ENCODE peak calls at places on chromosome 18, in six cellular contexts. S is activated CD4-positive, alpha-beta T cell treated with anti-CD3 and anti-CD28 coated beads, Interleukin-2, amount 50 U/mL, for 1 hour; A is fibroblast of mammary gland; F is stimulated activated effector memory CD8-positive, alpha-beta T cell treated with anti-CD3 and anti-CD28 coated beads, Interleukin-12 subunit alpha, Interleukin-12 subunit beta, amount 100 ng/mL, for 72 hours; W is kidney epithelial cell; B is T-helper 1 cell. T is an unnamed sample.

GRCh38 chr18:31983020-31983419 is 35.6 kb upstream of the RNF125 start:
- DNase-seq in A (no peak), F (no peak), B (no peak), S (no peak), W (no peak), T (no peak)

GRCh38 chr18:59988098-59988706 is 88.4 kb downstream of the PMAIP1 start:
- DNase-seq in F (no peak), S (peak), B (peak), A (peak), W (no peak), T (peak)

GRCh38 chr18:13463526-13463925 is 245.0 kb downstream of the LDLRAD4 start:
- DNase-seq in A (no peak), F (no peak), W (no peak), S (no peak), B (no peak), T (no peak)

GRCh38 chr18:2417861-2418610 is 153.3 kb downstream of the METTL4 start:
- DNase-seq in F (no peak), S (no peak), B (no peak), A (peak), W (no peak), T (no peak)

GRCh38 chr18:45916302-45916701 is 50.8 kb downstream of the EPG5 start:
- DNase-seq in F (no peak), S (no peak), W (no peak), A (no peak), B (no peak), T (no peak)

GRCh38 chr18:32956591-32957310 is 183.9 kb upstream of the KLHL14 start:
- DNase-seq in B (no peak), A (peak), S (no peak), W (no peak), F (no peak), T (peak)

GRCh38 chr18:49561377-49562193 is at the start of gene LIPG:
- DNase-seq in B (no peak), S (peak), A (peak), W (peak), F (peak), T (peak)

GRCh38 chr18:67421666-67422065 is 94.9 kb downstream of the DSEL start:
- DNase-seq in S (no peak), W (no peak), A (no peak), F (no peak), B (no peak), T (peak)

GRCh38 chr18:47247833-47248609 is 3.4 kb downstream of the SKOR2 start:
- DNase-seq in F (no peak), S (no peak), B (no peak), W (no peak), A (no peak), T (no peak)

GRCh38 chr18:24491882-24492281 is 31.4 kb downstream of the HRH4 start:
- DNase-seq in S (no peak), A (no peak), W (no peak), F (peak), B (no peak), T (no peak)

GRCh38 chr18:68056936-68057335 is 540.4 kb upstream of the DSEL start:
- DNase-seq in B (no peak), F (no peak), W (no peak), S (no peak), A (no peak), T (peak)

GRCh38 chr18:54416459-54416858 is 58.8 kb downstream of the C18orf54 start:
- DNase-seq in B (no peak), A (peak), W (no peak), F (no peak), S (no peak), T (peak)

GRCh38 chr18:68781224-68781623 is 16.7 kb upstream of the CCDC102B start:
- DNase-seq in F (no peak), A (no peak), S (no peak), W (no peak), B (no peak), T (no peak)

GRCh38 chr18:5295231-5295920 is at the start of gene ZBTB14:
- DNase-seq in B (peak), W (no peak), S (peak), A (peak), F (peak), T (peak)

GRCh38 chr18:58263733-58264469 is 219.9 kb downstream of the NEDD4L start:
- DNase-seq in A (peak), W (no peak), S (no peak), B (no peak), F (no peak), T (no peak)

GRCh38 chr18:79983793-79984192 is 4.6 kb downstream of the TXNL4A start:
- DNase-seq in S (no peak), B (no peak), W (no peak), F (no peak), A (no peak), T (no peak)

GRCh38 chr18:28086530-28087172 is 90.3 kb downstream of the CDH2 start:
- DNase-seq in S (no peak), W (no peak), F (no peak), B (no peak), A (peak), T (peak)

GRCh38 chr18:47574966-47575365 is 323.5 kb upstream of the SKOR2 start:
- DNase-seq in S (no peak), F (no peak), A (no peak), B (no peak), W (no peak), T (no peak)

GRCh38 chr18:10164241-10165160 is 250.7 kb downstream of the VAPA start:
- DNase-seq in A (no peak), S (no peak), W (no peak), B (no peak), F (no peak), T (no peak)

GRCh38 chr18:27263369-27263768 is 78.3 kb upstream of the CHST9 start:
- DNase-seq in A (no peak), S (no peak), W (no peak), B (no peak), F (no peak), T (no peak)

GRCh38 chr18:13500891-13501887 is 225.2 kb downstream of the FAM210A start:
- DNase-seq in S (no peak), A (peak), F (no peak), W (peak), B (no peak), T (peak)

GRCh38 chr18:63016270-63016669 is 300.9 kb downstream of the PHLPP1 start:
- DNase-seq in S (peak), F (no peak), A (peak), B (peak), W (peak), T (peak)

GRCh38 chr18:43525149-43525548 is 247.9 kb upstream of the SYT4 start:
- DNase-seq in A (no peak), W (no peak), B (no peak), S (no peak), F (no peak), T (no peak)

GRCh38 chr18:75130591-75131274 is 78.2 kb downstream of the PTGR3 start:
- DNase-seq in F (no peak), B (no peak), S (no peak), A (peak), W (no peak), T (peak)

GRCh38 chr18:23828426-23828825 is 139.2 kb downstream of the LAMA3 start:
- DNase-seq in A (peak), F (no peak), B (peak), S (peak), W (peak), T (peak)

GRCh38 chr18:50875966-50876536 is 2.9 kb upstream of the ME2 start:
- DNase-seq in B (no peak), S (no peak), A (no peak), W (no peak), F (no peak), T (no peak)

GRCh38 chr18:11392974-11393373 is 216.4 kb upstream of the SLC35G4 start:
- DNase-seq in B (no peak), F (no peak), W (no peak), S (no peak), A (no peak), T (no peak)

GRCh38 chr18:23920054-23920453 is 94.5 kb upstream of the TTC39C start:
- DNase-seq in W (no peak), F (no peak), B (no peak), S (no peak), A (peak), T (no peak)